ENCODE peak calls at places on chromosomes 11 and 22, in six cellular contexts. N, I, X, S, P and W are unnamed samples.

GRCh38 chr11:69560141-69560790 is 78.8 kb downstream of the LINC01488 start:
- DNase-seq in N (no peak), I (no peak), X (peak; percentile 9), S (no peak), P (no peak), W (peak; percentile 2)

GRCh38 chr22:26681395-26681821 is 24.0 kb downstream of the MIAT start:
- DNase-seq in N (peak; percentile 68), I (no peak), X (peak; percentile 63), S (peak; percentile 95), P (no peak), W (peak; percentile 97)

GRCh38 chr11:17786824-17787525 is 52.4 kb downstream of the KCNC1 start:
- DNase-seq in N (no peak), I (no peak), X (peak; percentile 91), S (peak; percentile 29), P (no peak), W (peak; percentile 48)

GRCh38 chr11:67630943-67631331 is 1.2 kb upstream of the NUDT8 start:
- DNase-seq in N (no peak), I (no peak), X (no peak), S (no peak), P (no peak), W (no peak)

GRCh38 chr11:111770581-111771134 is 4.5 kb upstream of the PPP2R1B start:
- DNase-seq in N (no peak), I (no peak), X (no peak), S (no peak), P (no peak), W (no peak)

GRCh38 chr11:5564259-5565019 is 16.1 kb upstream of the OR52H1 start:
- DNase-seq in N (no peak), I (no peak), X (no peak), S (peak; percentile 1), P (peak; percentile 74), W (no peak)

GRCh38 chr11:59358020-59358419 is 675 bp upstream of the OR5AN1 start:
- DNase-seq in N (no peak), I (no peak), X (no peak), S (no peak), P (no peak), W (no peak)

GRCh38 chr22:34414467-34415440 is 494.5 kb upstream of the LARGE1 start:
- DNase-seq in N (peak; percentile 80), I (no peak), X (peak; percentile 59), S (peak; percentile 0), P (peak; percentile 75), W (peak; percentile 3)

GRCh38 chr22:25153961-25154685 is 45.5 kb upstream of the CRYBB3 start:
- DNase-seq in N (no peak), I (no peak), X (peak; percentile 85), S (peak; percentile 93), P (no peak), W (peak; percentile 86)

GRCh38 chr11:70570693-70571395 is 172.5 kb downstream of the CTTN start:
- DNase-seq in N (no peak), I (no peak), X (no peak), S (no peak), P (no peak), W (no peak)

GRCh38 chr11:120335596-120335927 is 651 bp upstream of the ARHGEF12 start:
- DNase-seq in N (peak; percentile 43), I (no peak), X (no peak), S (peak; percentile 54), P (no peak), W (no peak)

GRCh38 chr11:22674470-22675426 is 8.3 kb downstream of the GAS2 start:
- DNase-seq in N (no peak), I (no peak), X (no peak), S (no peak), P (no peak), W (no peak)

GRCh38 chr22:34105461-34106062 is 185.3 kb upstream of the LARGE1 start:
- DNase-seq in N (peak; percentile 88), I (no peak), X (peak; percentile 35), S (peak; percentile 1), P (no peak), W (no peak)

GRCh38 chr11:84901986-84902385 is 725.2 kb downstream of the DLG2 start:
- DNase-seq in N (no peak), I (no peak), X (peak; percentile 79), S (peak; percentile 1), P (no peak), W (no peak)

GRCh38 chr22:20284471-20285086 is 16.5 kb upstream of the RTN4R start:
- DNase-seq in N (no peak), I (no peak), X (no peak), S (no peak), P (no peak), W (no peak)

GRCh38 chr22:36298601-36299000 is 45.7 kb downstream of the APOL1 start:
- DNase-seq in N (no peak), I (no peak), X (no peak), S (no peak), P (no peak), W (no peak)

GRCh38 chr11:17230867-17231851 is 23.4 kb upstream of the PIK3C2A start:
- DNase-seq in N (no peak), I (no peak), X (no peak), S (no peak), P (peak; percentile 34), W (peak; percentile 23)

GRCh38 chr22:31269892-31270574 is 22.3 kb downstream of the PIK3IP1 start:
- DNase-seq in N (peak; percentile 42), I (no peak), X (no peak), S (no peak), P (no peak), W (no peak)

GRCh38 chr22:30649430-30650007 is 13.9 kb downstream of the SLC35E4 start:
- DNase-seq in N (no peak), I (peak; percentile 54), X (peak; percentile 91), S (peak; percentile 58), P (no peak), W (peak; percentile 55)

GRCh38 chr22:43239102-43239875 is 52.4 kb upstream of the TTLL12 start:
- DNase-seq in N (no peak), I (no peak), X (no peak), S (peak; percentile 36), P (no peak), W (peak; percentile 48)

GRCh38 chr11:124656759-124657627 is 16.5 kb downstream of the SIAE start:
- DNase-seq in N (peak; percentile 31), I (no peak), X (no peak), S (peak; percentile 32), P (no peak), W (peak; percentile 24)

GRCh38 chr22:30432520-30432919 is 7.0 kb downstream of the MTFP1 start:
- DNase-seq in N (no peak), I (no peak), X (no peak), S (no peak), P (no peak), W (no peak)

GRCh38 chr22:38069372-38070249 is 12.4 kb downstream of the PICK1 start:
- DNase-seq in N (peak; percentile 58), I (no peak), X (peak; percentile 60), S (peak; percentile 48), P (no peak), W (peak; percentile 9)

GRCh38 chr22:40000171-40000570 is 5.4 kb downstream of the FAM83F start:
- DNase-seq in N (no peak), I (no peak), X (no peak), S (no peak), P (no peak), W (no peak)

GRCh38 chr11:69563946-69564780 is 76.8 kb upstream of the CCND1 start:
- DNase-seq in N (no peak), I (no peak), X (peak; percentile 42), S (no peak), P (no peak), W (peak; percentile 27)

GRCh38 chr11:75270896-75271415 is 30.4 kb downstream of the TPBGL start:
- DNase-seq in N (no peak), I (no peak), X (peak; percentile 49), S (no peak), P (peak; percentile 5), W (peak; percentile 6)

GRCh38 chr11:12397953-12398352 is 20.6 kb downstream of the PARVA start:
- DNase-seq in N (no peak), I (no peak), X (peak; percentile 91), S (peak; percentile 96), P (no peak), W (peak; percentile 99)

GRCh38 chr22:47582067-47582466 is 819.6 kb downstream of the TBC1D22A start:
- DNase-seq in N (no peak), I (no peak), X (no peak), S (no peak), P (no peak), W (no peak)

GRCh38 chr11:118841469-118842222 is 42.0 kb upstream of the CXCR5 start:
- DNase-seq in N (no peak), I (no peak), X (no peak), S (no peak), P (no peak), W (no peak)

GRCh38 chr22:49617264-49617663 is 210.4 kb downstream of the BRD1 start:
- DNase-seq in N (peak; percentile 6), I (no peak), X (no peak), S (no peak), P (no peak), W (no peak)

GRCh38 chr22:33385611-33386010 is 327.4 kb upstream of the SYN3 start:
- DNase-seq in N (no peak), I (no peak), X (no peak), S (no peak), P (no peak), W (no peak)

GRCh38 chr11:119103793-119104192 is 2.1 kb upstream of the DPAGT1 start:
- DNase-seq in N (no peak), I (no peak), X (no peak), S (no peak), P (peak; percentile 12), W (peak; percentile 25)

GRCh38 chr11:121577106-121577505 is 124.3 kb upstream of the SORL1-AS1 start:
- DNase-seq in N (no peak), I (no peak), X (no peak), S (no peak), P (no peak), W (no peak)

GRCh38 chr11:116513894-116514293 is 258.9 kb downstream of the BUD13 start:
- DNase-seq in N (peak; percentile 87), I (no peak), X (peak; percentile 35), S (peak; percentile 71), P (peak; percentile 34), W (peak; percentile 14)